ENCODE peak calls at places on chromosome 15, in seven cellular contexts. M is AG04449; W is heart left ventricle; Q is mucosa of descending colon; R is MCF 10A; D is CD4-positive, alpha-beta T cell; A is ovary. P is an unnamed sample.

GRCh38 chr15:29675791-29676301 is 146.4 kb downstream of the TJP1 start:
- DNase-seq in Q (peak; percentile 45), D (no peak), A (no peak), R (no peak), M (no peak), W (no peak), P (no peak)

GRCh38 chr15:67843571-67844387 is 3.9 kb upstream of the RNU6-1 start:
- DNase-seq in W (no peak), R (no peak), Q (no peak), A (peak; percentile 85), D (no peak), M (no peak), P (no peak)

GRCh38 chr15:92917606-92918407 is 17.7 kb downstream of the CHD2 start:
- DNase-seq in D (peak; percentile 92), A (peak; percentile 96), R (peak; percentile 96), Q (peak; percentile 90), W (peak; percentile 95), M (peak; percentile 54), P (peak; percentile 99)

GRCh38 chr15:52262364-52262763 is 33.2 kb downstream of the MYO5C start:
- DNase-seq in M (no peak), D (no peak), W (no peak), R (peak; percentile 33), A (no peak), Q (no peak), P (no peak)

GRCh38 chr15:76993114-76993715 is 1.7 kb upstream of the PSTPIP1 start:
- DNase-seq in Q (no peak), D (no peak), A (no peak), M (no peak), R (no peak), W (no peak), P (no peak)

GRCh38 chr15:35141743-35142356 is 56.8 kb upstream of the NANOGP8 start:
- DNase-seq in M (peak; percentile 90), D (no peak), W (no peak), R (peak; percentile 83), A (no peak), Q (no peak), P (no peak)

GRCh38 chr15:77436822-77437221 is 16.1 kb downstream of the HMG20A start:
- DNase-seq in Q (no peak), D (no peak), W (no peak), A (no peak), R (no peak), M (no peak), P (no peak)

GRCh38 chr15:84929795-84930371 is 45.4 kb downstream of the SLC28A1 start:
- DNase-seq in R (peak; percentile 52), A (no peak), W (no peak), D (no peak), M (no peak), Q (peak; percentile 77), P (peak; percentile 41)

GRCh38 chr15:77907824-77908751 is 169.4 kb downstream of the TBC1D2B start:
- DNase-seq in M (no peak), A (peak; percentile 44), W (peak; percentile 43), Q (peak; percentile 78), D (peak; percentile 23), R (peak; percentile 47), P (peak; percentile 76)

GRCh38 chr15:89090791-89091666 is 2.8 kb downstream of the ABHD2 start:
- DNase-seq in R (peak; percentile 74), D (peak; percentile 20), M (no peak), Q (no peak), W (peak; percentile 85), A (no peak), P (peak; percentile 64)

GRCh38 chr15:60526127-60526616 is 47.2 kb upstream of the ICE2 start:
- DNase-seq in W (peak; percentile 52), A (no peak), R (peak; percentile 93), M (no peak), D (no peak), Q (no peak), P (peak; percentile 27)

GRCh38 chr15:24772709-24773373 is 97.3 kb downstream of the NPAP1 start:
- DNase-seq in Q (peak; percentile 63), A (peak; percentile 86), M (peak; percentile 34), R (no peak), D (peak; percentile 9), W (peak; percentile 82), P (peak; percentile 78)

GRCh38 chr15:83904107-83904720 is 250.3 kb downstream of the ADAMTSL3 start:
- DNase-seq in A (peak; percentile 43), D (no peak), W (no peak), M (no peak), Q (no peak), R (no peak), P (no peak)

GRCh38 chr15:90950676-90951075 is 4.0 kb upstream of the RCCD1 start:
- DNase-seq in A (no peak), Q (no peak), D (no peak), R (no peak), W (no peak), M (no peak), P (no peak)

GRCh38 chr15:25787855-25788521 is 75.1 kb downstream of the ATP10A start:
- DNase-seq in D (no peak), Q (no peak), R (no peak), M (no peak), W (peak; percentile 46), A (peak; percentile 53), P (peak; percentile 17)

GRCh38 chr15:90362936-90363212 is 10.8 kb downstream of the ZNF774 start:
- DNase-seq in W (no peak), A (no peak), D (no peak), Q (no peak), R (peak; percentile 67), M (peak; percentile 71), P (no peak)

GRCh38 chr15:87669846-87670245 is 586.7 kb downstream of the NTRK3 start:
- DNase-seq in M (no peak), W (no peak), R (no peak), D (no peak), A (no peak), Q (no peak), P (no peak)

GRCh38 chr15:87667643-87668042 is 588.9 kb downstream of the NTRK3 start:
- DNase-seq in W (no peak), R (no peak), M (no peak), D (no peak), Q (no peak), A (no peak), P (no peak)

GRCh38 chr15:87671289-87671688 is 585.2 kb downstream of the NTRK3 start:
- DNase-seq in M (no peak), W (no peak), D (no peak), Q (no peak), A (no peak), R (no peak), P (no peak)

GRCh38 chr15:87672309-87672897 is 584.1 kb downstream of the NTRK3 start:
- DNase-seq in Q (no peak), A (no peak), R (peak; percentile 37), W (no peak), D (no peak), M (no peak), P (no peak)
- TF ChIP-seq CTCF in Q (no peak), A (no peak), R (peak; percentile 52), W (peak; percentile 65), D (no peak), M (peak; percentile 74), P (no peak)

DNA sequence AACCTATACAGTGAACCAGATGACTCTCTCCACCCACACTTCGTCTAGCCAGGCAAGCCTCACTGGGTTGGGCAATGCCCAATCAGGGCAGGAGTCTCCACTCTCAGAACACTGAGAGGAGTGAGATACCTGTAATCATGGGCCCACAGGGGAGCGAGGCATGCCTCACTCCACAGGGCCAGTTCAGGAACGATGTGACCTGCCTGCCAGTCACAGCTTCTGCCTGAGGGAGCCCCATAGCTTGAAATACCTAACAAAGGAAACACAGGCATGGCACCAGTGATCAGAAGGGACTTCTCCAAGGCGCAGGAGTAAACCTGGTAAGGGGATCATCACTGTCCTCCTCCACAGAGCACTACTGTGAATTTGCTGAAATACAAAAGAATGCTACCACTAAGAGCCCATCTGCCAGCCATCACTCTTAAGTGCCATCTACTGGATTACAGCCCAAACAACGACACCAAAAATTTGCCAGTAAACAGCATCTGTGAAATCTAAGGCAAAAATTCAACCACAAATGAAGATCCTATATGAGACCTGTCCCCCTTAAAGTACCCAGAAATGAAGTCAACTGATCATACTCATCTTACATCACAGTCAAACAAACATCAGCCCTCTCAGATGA is 689.9 kb upstream of the SEMA6D start:
- DNase-seq in W (no peak), A (no peak), M (no peak), Q (no peak), R (no peak), D (no peak), P (no peak)
- TF ChIP-seq CTCF in W (no peak), A (no peak), M (no peak), Q (no peak), R (peak; percentile 16), D (no peak), P (no peak)

DNA sequence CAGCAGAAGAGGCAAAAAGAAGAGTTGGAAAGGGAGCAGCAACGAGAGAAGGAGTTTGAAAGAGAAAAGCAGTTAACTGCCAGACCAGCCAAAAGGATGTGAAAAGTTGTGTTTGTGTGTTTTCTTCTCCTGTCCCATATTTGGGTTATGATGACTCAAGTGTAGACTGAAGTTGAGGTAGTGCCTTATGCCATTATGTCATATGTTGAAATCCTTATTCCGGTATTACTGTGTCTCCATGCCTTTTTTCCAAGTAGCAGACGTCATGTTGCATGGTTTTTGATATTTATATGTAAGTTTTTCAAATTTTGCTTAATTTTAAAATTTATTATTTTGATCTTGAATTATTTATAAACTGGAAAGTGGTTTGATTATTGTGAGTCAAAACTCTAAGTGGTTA is 19.2 kb downstream of the BLOC1S6 start:
- DNase-seq in W (no peak), A (no peak), D (no peak), M (no peak), R (no peak), Q (no peak), P (no peak)
- TF ChIP-seq CTCF in W (no peak), A (no peak), D (no peak), M (no peak), R (no peak), Q (no peak), P (no peak)

DNA sequence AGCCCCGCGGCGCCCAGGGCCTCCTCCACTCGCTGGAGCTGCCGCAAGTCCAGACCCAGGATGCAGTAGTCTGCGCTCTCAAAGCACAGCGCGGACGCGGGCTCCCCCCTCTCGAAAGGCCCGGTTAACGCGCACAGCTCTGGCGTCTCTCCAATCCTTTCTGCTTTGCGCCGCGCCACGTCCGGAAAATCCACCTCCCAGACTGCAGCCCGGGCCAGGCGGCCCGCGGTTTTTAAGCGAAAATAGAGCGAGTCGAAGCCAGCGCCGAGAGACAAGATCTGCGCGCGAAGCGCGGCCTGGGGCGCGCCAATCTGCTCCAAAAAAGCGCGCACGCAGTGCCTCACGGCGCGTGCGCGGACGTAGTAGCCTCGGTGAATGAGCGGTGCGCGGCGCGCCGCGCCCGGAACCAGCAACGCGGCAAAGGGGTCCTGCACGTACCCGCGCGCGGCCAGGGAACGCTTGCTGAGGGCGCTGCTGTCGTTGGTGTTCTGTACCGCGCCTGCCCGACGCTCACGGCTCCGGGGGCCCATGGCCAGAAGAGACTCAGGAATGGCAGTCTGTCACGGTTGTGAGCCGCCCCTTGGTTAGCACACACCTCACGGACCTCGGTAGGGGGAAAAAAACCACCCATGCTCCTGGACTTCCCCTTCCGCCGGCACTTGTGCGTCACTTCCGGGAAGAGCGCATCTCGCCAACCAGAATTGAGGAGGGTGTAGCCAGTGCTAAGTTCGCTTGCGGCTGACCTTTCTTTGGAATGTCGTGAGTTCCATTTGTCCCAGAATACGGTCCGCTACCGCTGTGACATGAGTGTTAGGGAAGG is at the start of gene LCMT2:
- DNase-seq in D (peak; percentile 83), A (peak; percentile 94), M (peak; percentile 54), R (peak; percentile 96), Q (peak; percentile 93), W (peak; percentile 96), P (peak; percentile 93)
- TF ChIP-seq CTCF in D (peak; percentile 15), A (no peak), M (no peak), R (no peak), Q (no peak), W (no peak), P (no peak)

GRCh38 chr15:44663410-44664272 is at the start of gene SPG11:
- DNase-seq in Q (peak; percentile 99), W (peak; percentile 99), R (peak; percentile 97), A (peak; percentile 98), M (peak; percentile 81), D (peak; percentile 95), P (peak; percentile 99)
- TF ChIP-seq CTCF in Q (peak; percentile 90), W (peak; percentile 96), R (peak; percentile 90), A (peak; percentile 86), M (peak; percentile 89), D (peak; percentile 87), P (peak; percentile 86)